ENCODE peak calls at places on chromosomes 2 and 18, in seven cellular contexts. One of them, this sample, is unnamed.
A peak's percentile ranks its signal among the peaks of the same experiment; 100 is the strongest.

GRCh38 chr2:24886114-24886501 is 33.9 kb downstream of the ADCY3 start:
- DNase-seq in psoas muscle: no peak
- DNase-seq in breast epithelium: no peak
- DNase-seq in left ventricle myocardium inferior: no peak
- DNase-seq in cardiac muscle cell: no peak
- DNase-seq in MM.1S: no peak
- DNase-seq in DND-41: no peak
- DNase-seq in this sample: no peak

GRCh38 chr2:59774821-59775463 is 778.5 kb downstream of the BCL11A start:
- DNase-seq in psoas muscle: no peak
- DNase-seq in breast epithelium: no peak
- DNase-seq in left ventricle myocardium inferior: no peak
- DNase-seq in cardiac muscle cell: no peak
- DNase-seq in MM.1S: no peak
- DNase-seq in DND-41: no peak
- DNase-seq in this sample: no peak

GRCh38 chr18:59691046-59691395 is 6.2 kb downstream of the CCBE1 start:
- DNase-seq in psoas muscle: no peak
- DNase-seq in breast epithelium: no peak
- DNase-seq in left ventricle myocardium inferior: no peak
- DNase-seq in cardiac muscle cell: peak; percentile 49
- DNase-seq in MM.1S: no peak
- DNase-seq in DND-41: peak; percentile 14
- DNase-seq in this sample: no peak

GRCh38 chr2:105919191-105919811 is 174.6 kb downstream of the NCK2 start:
- DNase-seq in psoas muscle: no peak
- DNase-seq in breast epithelium: no peak
- DNase-seq in left ventricle myocardium inferior: peak; percentile 70
- DNase-seq in cardiac muscle cell: peak; percentile 40
- DNase-seq in MM.1S: no peak
- DNase-seq in DND-41: no peak
- DNase-seq in this sample: no peak

GRCh38 chr2:11949732-11950503 is 203.5 kb downstream of the LPIN1 start:
- DNase-seq in psoas muscle: no peak
- DNase-seq in breast epithelium: no peak
- DNase-seq in left ventricle myocardium inferior: no peak
- DNase-seq in cardiac muscle cell: no peak
- DNase-seq in MM.1S: no peak
- DNase-seq in DND-41: no peak
- DNase-seq in this sample: no peak

GRCh38 chr2:214386720-214387119 is 24.1 kb upstream of the VWC2L start:
- DNase-seq in psoas muscle: no peak
- DNase-seq in breast epithelium: no peak
- DNase-seq in left ventricle myocardium inferior: no peak
- DNase-seq in cardiac muscle cell: no peak
- DNase-seq in MM.1S: no peak
- DNase-seq in DND-41: no peak
- DNase-seq in this sample: no peak

GRCh38 chr2:17056236-17056635 is 390.6 kb upstream of the CYRIA start:
- DNase-seq in psoas muscle: no peak
- DNase-seq in breast epithelium: no peak
- DNase-seq in left ventricle myocardium inferior: no peak
- DNase-seq in cardiac muscle cell: no peak
- DNase-seq in MM.1S: no peak
- DNase-seq in DND-41: no peak
- DNase-seq in this sample: no peak

GRCh38 chr18:57062841-57063240 is 84.0 kb upstream of the BOD1L2 start:
- DNase-seq in psoas muscle: no peak
- DNase-seq in breast epithelium: no peak
- DNase-seq in left ventricle myocardium inferior: no peak
- DNase-seq in cardiac muscle cell: no peak
- DNase-seq in MM.1S: no peak
- DNase-seq in DND-41: no peak
- DNase-seq in this sample: no peak

GRCh38 chr2:128468186-128468585 is 149.5 kb upstream of the HS6ST1 start:
- DNase-seq in psoas muscle: no peak
- DNase-seq in breast epithelium: no peak
- DNase-seq in left ventricle myocardium inferior: no peak
- DNase-seq in cardiac muscle cell: no peak
- DNase-seq in MM.1S: no peak
- DNase-seq in DND-41: peak; percentile 4
- DNase-seq in this sample: no peak

GRCh38 chr2:112790305-112790704 is 6.0 kb upstream of the IL1A start:
- DNase-seq in psoas muscle: no peak
- DNase-seq in breast epithelium: no peak
- DNase-seq in left ventricle myocardium inferior: no peak
- DNase-seq in cardiac muscle cell: no peak
- DNase-seq in MM.1S: no peak
- DNase-seq in DND-41: no peak
- DNase-seq in this sample: no peak

GRCh38 chr18:9619545-9619944 is 5.2 kb upstream of the PPP4R1 start:
- DNase-seq in psoas muscle: no peak
- DNase-seq in breast epithelium: no peak
- DNase-seq in left ventricle myocardium inferior: no peak
- DNase-seq in cardiac muscle cell: peak; percentile 80
- DNase-seq in MM.1S: no peak
- DNase-seq in DND-41: no peak
- DNase-seq in this sample: no peak

GRCh38 chr2:71685941-71686611 is 232.7 kb downstream of the DYSF start:
- DNase-seq in psoas muscle: no peak
- DNase-seq in breast epithelium: peak; percentile 28
- DNase-seq in left ventricle myocardium inferior: no peak
- DNase-seq in cardiac muscle cell: no peak
- DNase-seq in MM.1S: no peak
- DNase-seq in DND-41: no peak
- DNase-seq in this sample: peak; percentile 30

GRCh38 chr2:215417400-215417951 is 18.4 kb downstream of the FN1 start:
- DNase-seq in psoas muscle: no peak
- DNase-seq in breast epithelium: no peak
- DNase-seq in left ventricle myocardium inferior: no peak
- DNase-seq in cardiac muscle cell: peak; percentile 67
- DNase-seq in MM.1S: no peak
- DNase-seq in DND-41: no peak
- DNase-seq in this sample: no peak

GRCh38 chr2:27973592-27973991 is 83.1 kb downstream of the BABAM2 start:
- DNase-seq in psoas muscle: no peak
- DNase-seq in breast epithelium: no peak
- DNase-seq in left ventricle myocardium inferior: no peak
- DNase-seq in cardiac muscle cell: peak; percentile 50
- DNase-seq in MM.1S: no peak
- DNase-seq in DND-41: no peak
- DNase-seq in this sample: no peak
- TF ChIP-seq CTCF in psoas muscle: no peak
- TF ChIP-seq CTCF in breast epithelium: no peak
- TF ChIP-seq CTCF in left ventricle myocardium inferior: peak; percentile 29
- TF ChIP-seq CTCF in cardiac muscle cell: peak; percentile 29
- TF ChIP-seq CTCF in MM.1S: no peak
- TF ChIP-seq CTCF in DND-41: peak; percentile 24
- TF ChIP-seq CTCF in this sample: peak; percentile 40

GRCh38 chr18:51194604-51195003 is 2.9 kb downstream of the MEX3C start:
- DNase-seq in psoas muscle: no peak
- DNase-seq in breast epithelium: no peak
- DNase-seq in left ventricle myocardium inferior: no peak
- DNase-seq in cardiac muscle cell: peak; percentile 15
- DNase-seq in MM.1S: peak; percentile 29
- DNase-seq in DND-41: no peak
- DNase-seq in this sample: no peak
- H3K4me3 ChIP-seq in psoas muscle: peak overlapping the region; percentile 91
- H3K4me3 ChIP-seq in breast epithelium: peak overlapping the region; percentile 96
- H3K4me3 ChIP-seq in left ventricle myocardium inferior: peak overlapping the region; percentile 94
- H3K4me3 ChIP-seq in cardiac muscle cell: peak overlapping the region; percentile 95
- H3K4me3 ChIP-seq in MM.1S: peak overlapping the region; percentile 99
- H3K4me3 ChIP-seq in DND-41: peak overlapping the region; percentile 73
- H3K4me3 ChIP-seq in this sample: peak overlapping the region; percentile 98

GRCh38 chr2:241822264-241822623 is 13.3 kb downstream of the NEU4 start:
- DNase-seq in psoas muscle: no peak
- DNase-seq in breast epithelium: no peak
- DNase-seq in left ventricle myocardium inferior: no peak
- DNase-seq in cardiac muscle cell: no peak
- DNase-seq in MM.1S: no peak
- DNase-seq in DND-41: no peak
- DNase-seq in this sample: no peak
- H3K9me3 ChIP-seq in psoas muscle: no peaks in the 10 kb centered on the region
- H3K9me3 ChIP-seq in breast epithelium: peaks cover 9% of the 10 kb centered on the region
- H3K9me3 ChIP-seq in left ventricle myocardium inferior: peaks cover 8% of the 10 kb centered on the region
- H3K9me3 ChIP-seq in cardiac muscle cell: no peaks in the 10 kb centered on the region
- H3K9me3 ChIP-seq in MM.1S: no peaks in the 10 kb centered on the region
- H3K9me3 ChIP-seq in DND-41: peaks cover 6% of the 10 kb centered on the region
- H3K9me3 ChIP-seq in this sample: peaks cover 2% of the 10 kb centered on the region

GRCh38 chr18:3871687-3872086 is 421.7 kb downstream of the TGIF1 start:
- DNase-seq in psoas muscle: no peak
- DNase-seq in breast epithelium: no peak
- DNase-seq in left ventricle myocardium inferior: no peak
- DNase-seq in cardiac muscle cell: no peak
- DNase-seq in MM.1S: no peak
- DNase-seq in DND-41: no peak
- DNase-seq in this sample: no peak

GRCh38 chr18:3870914-3871313 is 420.9 kb downstream of the TGIF1 start:
- DNase-seq in psoas muscle: no peak
- DNase-seq in breast epithelium: no peak
- DNase-seq in left ventricle myocardium inferior: no peak
- DNase-seq in cardiac muscle cell: no peak
- DNase-seq in MM.1S: no peak
- DNase-seq in DND-41: no peak
- DNase-seq in this sample: no peak

GRCh38 chr18:3867252-3867651 is 417.3 kb downstream of the TGIF1 start:
- DNase-seq in psoas muscle: no peak
- DNase-seq in breast epithelium: no peak
- DNase-seq in left ventricle myocardium inferior: no peak
- DNase-seq in cardiac muscle cell: no peak
- DNase-seq in MM.1S: no peak
- DNase-seq in DND-41: no peak
- DNase-seq in this sample: no peak

GRCh38 chr18:3867768-3868445 is 417.9 kb downstream of the TGIF1 start:
- DNase-seq in psoas muscle: no peak
- DNase-seq in breast epithelium: no peak
- DNase-seq in left ventricle myocardium inferior: no peak
- DNase-seq in cardiac muscle cell: peak; percentile 46
- DNase-seq in MM.1S: no peak
- DNase-seq in DND-41: no peak
- DNase-seq in this sample: no peak

DNA sequence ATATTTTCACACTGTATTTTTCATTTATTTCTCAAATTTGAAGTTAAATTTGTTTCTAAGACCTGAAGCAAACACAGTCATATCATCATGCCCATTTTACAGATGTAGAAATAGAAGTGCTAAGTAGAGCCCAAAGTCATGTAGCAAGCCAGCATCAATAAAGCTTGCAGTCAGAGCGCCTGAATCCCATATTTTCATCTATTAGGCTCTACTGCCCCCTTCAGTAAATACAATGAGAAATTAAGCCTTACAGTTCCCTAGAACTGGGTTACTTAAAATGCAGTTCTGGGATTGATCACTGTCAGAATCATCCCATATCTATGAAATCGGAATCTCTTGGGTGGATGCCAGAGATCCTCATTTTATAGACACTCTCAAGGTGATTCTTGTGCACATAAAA is 419.9 kb downstream of the TGIF1 start:
- DNase-seq in psoas muscle: no peak
- DNase-seq in breast epithelium: no peak
- DNase-seq in left ventricle myocardium inferior: no peak
- DNase-seq in cardiac muscle cell: peak; percentile 83
- DNase-seq in MM.1S: no peak
- DNase-seq in DND-41: no peak
- DNase-seq in this sample: no peak
- TF ChIP-seq CTCF in psoas muscle: peak; percentile 27
- TF ChIP-seq CTCF in breast epithelium: peak; percentile 36
- TF ChIP-seq CTCF in left ventricle myocardium inferior: peak; percentile 56
- TF ChIP-seq CTCF in cardiac muscle cell: peak; percentile 49
- TF ChIP-seq CTCF in MM.1S: no peak
- TF ChIP-seq CTCF in DND-41: peak; percentile 53
- TF ChIP-seq CTCF in this sample: peak; percentile 69

GRCh38 chr2:88165604-88166003 is 4.5 kb upstream of the THNSL2 start:
- DNase-seq in psoas muscle: no peak
- DNase-seq in breast epithelium: no peak
- DNase-seq in left ventricle myocardium inferior: no peak
- DNase-seq in cardiac muscle cell: no peak
- DNase-seq in MM.1S: no peak
- DNase-seq in DND-41: no peak
- DNase-seq in this sample: no peak
- H3K4me3 ChIP-seq in psoas muscle: peak overlapping the region; percentile 8
- H3K4me3 ChIP-seq in breast epithelium: no peak overlapping the region
- H3K4me3 ChIP-seq in left ventricle myocardium inferior: no peak overlapping the region
- H3K4me3 ChIP-seq in cardiac muscle cell: no peak overlapping the region
- H3K4me3 ChIP-seq in MM.1S: no peak overlapping the region
- H3K4me3 ChIP-seq in DND-41: no peak overlapping the region
- H3K4me3 ChIP-seq in this sample: no peak overlapping the region

This sample was measured in RWPE2.